ENCODE peak calls at places on chromosomes 3 and 15, in five cellular contexts. H, B, J, F and T are unnamed samples.
A peak's percentile ranks its signal among the peaks of the same experiment; 100 is the strongest.

GRCh38 chr3:175392653-175393052 is 533.5 kb downstream of the NAALADL2 start:
- DNase-seq in H (no peak), J (no peak), B (peak; percentile 92), F (no peak), T (no peak)

GRCh38 chr3:149448331-149448831 is 26.1 kb upstream of the TM4SF4 start:
- DNase-seq in B (peak; percentile 88), J (peak; percentile 68), H (no peak), F (no peak), T (no peak)

GRCh38 chr15:51067510-51067909 is 27.2 kb downstream of the TNFAIP8L3 start:
- DNase-seq in H (no peak), J (no peak), F (no peak), B (no peak), T (no peak)

GRCh38 chr3:69200384-69201068 is 78.1 kb upstream of the LMOD3 start:
- DNase-seq in B (peak; percentile 65), F (peak; percentile 77), H (peak; percentile 62), J (peak; percentile 83), T (no peak)

GRCh38 chr3:46561511-46561910 is 4.6 kb downstream of the LRRC2 start:
- DNase-seq in F (no peak), H (no peak), J (no peak), B (no peak), T (no peak)

GRCh38 chr3:38646630-38647029 is 2.9 kb downstream of the SCN5A start:
- DNase-seq in B (no peak), F (peak; percentile 51), H (peak; percentile 83), J (peak; percentile 32), T (no peak)

GRCh38 chr15:68580026-68580882 is 1.5 kb downstream of the CORO2B start:
- DNase-seq in B (no peak), F (no peak), J (no peak), H (no peak), T (no peak)

GRCh38 chr3:139764936-139765335 is 87.2 kb upstream of the NMNAT3 start:
- DNase-seq in J (peak; percentile 8), B (peak; percentile 99), H (no peak), F (no peak), T (no peak)

GRCh38 chr3:37243811-37244748 is 69.7 kb upstream of the LRRFIP2 start:
- DNase-seq in B (peak; percentile 81), H (peak; percentile 78), J (peak; percentile 95), F (peak; percentile 88), T (peak; percentile 23)

GRCh38 chr3:157445897-157446296 is 9.2 kb downstream of the PTX3 start:
- DNase-seq in B (no peak), F (no peak), J (peak; percentile 70), H (no peak), T (no peak)

GRCh38 chr3:149019581-149019980 is 28.2 kb downstream of the GYG1 start:
- DNase-seq in B (peak; percentile 39), F (no peak), H (peak; percentile 17), J (peak; percentile 22), T (no peak)

GRCh38 chr15:65409284-65409631 is 13.5 kb downstream of the IGDCC4 start:
- DNase-seq in F (no peak), J (peak; percentile 71), H (no peak), B (peak; percentile 100), T (no peak)

GRCh38 chr3:130709671-130710070 is 37.0 kb downstream of the PIK3R4 start:
- DNase-seq in F (no peak), H (no peak), J (no peak), B (no peak), T (no peak)

GRCh38 chr3:184409946-184410500 is 30.2 kb downstream of the CHRD start:
- DNase-seq in F (no peak), H (no peak), J (no peak), B (no peak), T (no peak)

GRCh38 chr3:152595975-152596832 is 238.7 kb upstream of the P2RY1 start:
- DNase-seq in B (peak; percentile 91), H (no peak), F (peak; percentile 34), J (no peak), T (no peak)

GRCh38 chr3:111845996-111846395 is 13.1 kb upstream of the PHLDB2 start:
- DNase-seq in B (peak; percentile 50), H (no peak), J (no peak), F (no peak), T (no peak)

GRCh38 chr3:61894988-61895935 is 333.9 kb downstream of the PTPRG start:
- DNase-seq in J (peak; percentile 67), H (peak; percentile 66), B (peak; percentile 98), F (peak; percentile 88), T (peak; percentile 82)

GRCh38 chr3:195254454-195255175 is 16.3 kb downstream of the XXYLT1 start:
- DNase-seq in F (no peak), B (no peak), H (no peak), J (no peak), T (no peak)

GRCh38 chr3:47283193-47283537 is 421 bp downstream of the KLHL18 start:
- DNase-seq in B (peak; percentile 11), F (no peak), H (no peak), J (peak; percentile 13), T (no peak)

GRCh38 chr3:13133011-13133410 is 59.8 kb upstream of the IQSEC1 start:
- DNase-seq in H (no peak), J (no peak), B (no peak), F (no peak), T (no peak)

GRCh38 chr3:16079519-16079918 is 95.0 kb upstream of the GALNT15 start:
- DNase-seq in J (peak; percentile 97), F (no peak), B (peak; percentile 97), H (no peak), T (no peak)

GRCh38 chr3:62128028-62128427 is 245.3 kb downstream of the FEZF2 start:
- DNase-seq in J (no peak), B (no peak), H (no peak), F (peak; percentile 12), T (no peak)

GRCh38 chr3:40116478-40117162 is 192.9 kb upstream of the EIF1B start:
- DNase-seq in H (no peak), F (no peak), B (peak; percentile 78), J (peak; percentile 38), T (no peak)

GRCh38 chr3:129622933-129623332 is 16.5 kb upstream of the PLXND1 start:
- DNase-seq in B (no peak), H (no peak), J (no peak), F (no peak), T (no peak)

GRCh38 chr3:119555929-119556328 is 3.5 kb downstream of the CD80 start:
- DNase-seq in H (no peak), J (no peak), B (no peak), F (no peak), T (no peak)
- TF ChIP-seq EZH2 in H (no peak), J (no peak), B (no peak), F (no peak), T (no peak)

GRCh38 chr3:64685331-64685799 is 2.4 kb downstream of the ADAMTS9 start:
- DNase-seq in B (peak; percentile 52), F (peak; percentile 51), H (no peak), J (no peak), T (no peak)

GRCh38 chr3:64686446-64686908 is 1.3 kb downstream of the ADAMTS9 start:
- DNase-seq in F (peak; percentile 72), J (peak; percentile 2), H (peak; percentile 66), B (peak; percentile 67), T (no peak)

GRCh38 chr3:64687381-64687780 is 419 bp downstream of the ADAMTS9 start:
- DNase-seq in B (peak; percentile 1), H (no peak), J (no peak), F (no peak), T (no peak)

GRCh38 chr3:64684715-64685261 is 3.0 kb downstream of the ADAMTS9 start:
- DNase-seq in F (peak; percentile 64), B (peak; percentile 21), J (no peak), H (peak; percentile 60), T (no peak)

DNA sequence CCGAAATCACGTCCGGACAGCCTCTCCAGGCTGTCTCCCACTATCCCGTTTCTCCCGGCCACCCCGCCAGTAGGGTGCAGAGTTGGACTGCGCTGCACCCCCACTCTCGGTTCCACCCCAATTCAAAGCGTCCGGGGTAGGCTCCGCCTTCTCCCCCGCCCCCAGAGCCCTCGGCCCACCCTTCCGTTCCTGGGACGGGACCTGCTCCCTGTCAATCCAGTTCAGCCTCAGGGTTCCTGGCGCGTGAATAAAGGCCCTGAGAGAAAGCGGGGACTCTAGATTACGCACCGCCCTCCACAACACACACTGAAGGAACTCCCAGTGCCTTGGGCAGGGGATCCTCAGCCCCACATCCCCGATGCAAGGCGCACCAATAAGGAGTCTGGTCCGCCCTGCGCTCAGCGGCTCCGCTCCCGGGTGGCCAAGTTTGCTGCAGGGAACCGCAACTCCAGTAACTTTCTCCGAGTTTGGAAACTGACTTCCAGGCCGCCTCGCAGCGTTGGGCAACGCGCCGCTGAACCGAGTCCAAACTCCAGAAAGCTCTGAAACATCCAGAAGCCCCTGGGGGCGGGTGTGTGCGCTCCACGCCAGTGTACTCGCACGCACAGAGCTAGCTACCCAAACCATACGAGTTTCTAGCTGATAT is 1.9 kb downstream of the ADAMTS9 start:
- DNase-seq in H (peak; percentile 92), B (peak; percentile 93), F (peak; percentile 94), J (no peak), T (no peak)
- TF ChIP-seq EZH2 in H (no peak), B (no peak), F (no peak), J (no peak), T (no peak)

DNA sequence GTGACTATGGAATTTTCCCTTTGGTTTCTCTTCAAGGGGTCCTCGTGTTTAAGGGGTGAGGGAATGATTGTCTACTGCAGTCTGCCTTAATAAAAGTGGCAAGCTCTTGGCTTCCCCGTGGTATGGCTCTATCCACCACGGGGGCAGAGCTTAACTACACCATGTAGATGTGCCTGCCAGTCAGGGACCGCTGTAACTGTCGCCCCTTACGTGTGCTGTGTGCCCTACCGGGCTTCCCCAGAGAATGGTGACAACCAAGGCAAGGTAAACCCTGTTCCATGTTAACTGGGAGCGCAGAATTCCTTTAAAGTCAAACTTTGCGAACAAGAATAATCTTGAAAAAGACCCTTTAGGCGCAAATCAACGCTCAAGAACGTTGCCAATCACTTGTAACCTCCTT is 966 bp upstream of the C3orf80 start:
- DNase-seq in H (peak; percentile 33), J (no peak), F (no peak), B (no peak), T (no peak)
- TF ChIP-seq EZH2 in H (peak; percentile 56), J (no peak), F (no peak), B (no peak), T (no peak)

GRCh38 chr3:181709537-181710279 is 2.0 kb upstream of the SOX2 start:
- DNase-seq in B (peak; percentile 61), J (peak; percentile 80), H (peak; percentile 89), F (peak; percentile 88), T (peak; percentile 65)
- TF ChIP-seq EZH2 in B (peak; percentile 57), J (peak; percentile 39), H (no peak), F (peak; percentile 70), T (no peak)